ENCODE peak calls at places on chromosomes 5 and 9, in ten cellular contexts. F, X, C, H, J, G, B, D, K and P are unnamed samples.

GRCh38 chr9:126435626-126436025 is 109.0 kb downstream of the MVB12B start:
- DNase-seq in C (no peak), D (no peak), K (no peak), X (no peak), F (no peak), G (no peak), H (no peak), J (no peak), B (no peak), P (no peak)

GRCh38 chr9:11199335-11199734 is 586.5 kb upstream of the PTPRD start:
- DNase-seq in B (no peak), F (no peak), H (no peak), K (no peak), G (no peak), X (no peak), C (no peak), D (no peak), J (no peak), P (no peak)

GRCh38 chr9:129811967-129812363 is 9.0 kb downstream of the TOR1B start:
- DNase-seq in C (no peak), K (no peak), G (no peak), D (no peak), X (peak; percentile 65), J (no peak), F (no peak), H (no peak), B (peak; percentile 6), P (no peak)

GRCh38 chr9:38000735-38001134 is 68.3 kb downstream of the SHB start:
- DNase-seq in H (no peak), K (no peak), G (no peak), B (no peak), D (no peak), F (no peak), X (no peak), C (no peak), J (no peak), P (no peak)

GRCh38 chr9:16671591-16672137 is 198.8 kb downstream of the BNC2 start:
- DNase-seq in G (peak; percentile 42), B (no peak), J (peak; percentile 83), X (peak; percentile 99), C (no peak), K (peak; percentile 45), H (no peak), D (no peak), F (no peak), P (no peak)

GRCh38 chr9:69153707-69154521 is 20.2 kb upstream of the TJP2 start:
- DNase-seq in G (no peak), D (no peak), H (no peak), J (no peak), B (no peak), F (no peak), K (no peak), C (no peak), X (no peak), P (no peak)

GRCh38 chr9:133115604-133116345 is 5.3 kb downstream of the RALGDS start:
- DNase-seq in H (no peak), G (no peak), B (peak; percentile 61), J (peak; percentile 75), D (no peak), F (no peak), K (peak; percentile 52), C (no peak), X (peak; percentile 61), P (no peak)

GRCh38 chr5:42842860-42843641 is 31.4 kb upstream of the SELENOP start:
- DNase-seq in B (no peak), J (no peak), G (no peak), H (no peak), F (no peak), X (peak; percentile 46), K (no peak), C (no peak), D (no peak), P (no peak)

GRCh38 chr9:101966706-101967105 is 228.3 kb upstream of the GRIN3A start:
- DNase-seq in K (no peak), X (no peak), F (no peak), J (no peak), H (no peak), G (no peak), D (no peak), C (no peak), B (no peak), P (no peak)

GRCh38 chr5:40033411-40033810 is 608.6 kb upstream of the DAB2 start:
- DNase-seq in B (no peak), H (no peak), J (no peak), K (no peak), G (no peak), C (no peak), D (no peak), X (no peak), F (no peak), P (no peak)

GRCh38 chr9:114616684-114617520 is 5.8 kb downstream of the TMEM268 start:
- DNase-seq in C (no peak), F (no peak), H (no peak), D (peak; percentile 52), B (peak; percentile 84), K (no peak), J (no peak), G (no peak), X (no peak), P (no peak)

GRCh38 chr5:151757233-151758140 is 944 bp downstream of the ATOX1 start:
- DNase-seq in K (peak; percentile 31), G (no peak), D (peak; percentile 42), H (no peak), F (no peak), C (no peak), X (no peak), J (no peak), B (no peak), P (no peak)

GRCh38 chr5:24789631-24790354 is 145.0 kb upstream of the CDH10 start:
- DNase-seq in J (peak; percentile 19), B (no peak), H (no peak), D (no peak), F (no peak), C (no peak), K (no peak), X (no peak), G (no peak), P (no peak)

GRCh38 chr9:87500491-87500890 is 2.8 kb downstream of the DAPK1 start:
- DNase-seq in K (no peak), G (no peak), B (no peak), H (no peak), F (no peak), D (peak; percentile 33), X (peak; percentile 9), C (no peak), J (no peak), P (no peak)